ENCODE peak calls at places on chromosomes 16 and 17, in six cellular contexts. O is mesothelial cell of epicardium, Q is AG10803, I is cardiac muscle cell, R is fibroblast of the aortic adventitia, K is dorsolateral prefrontal cortex. L is an unnamed sample.

GRCh38 chr17:17877548-17878358 is 41.0 kb upstream of the SREBF1 start:
- DNase-seq in R (peak), O (peak), Q (peak), K (peak), I (peak), L (no peak)

GRCh38 chr17:79949646-79950292 is 85.9 kb downstream of the TBC1D16 start:
- DNase-seq in Q (no peak), K (peak), R (no peak), O (no peak), I (no peak), L (no peak)

GRCh38 chr16:73846292-73846849 is 450.2 kb upstream of the PSMD7 start:
- DNase-seq in O (no peak), Q (no peak), K (no peak), I (no peak), R (no peak), L (no peak)

GRCh38 chr16:11038777-11039176 is 94.4 kb downstream of the CLEC16A start:
- DNase-seq in O (no peak), Q (no peak), I (no peak), R (no peak), K (no peak), L (no peak)

GRCh38 chr17:39769974-39770587 is 32.3 kb downstream of the GRB7 start:
- DNase-seq in I (no peak), O (no peak), R (peak), K (no peak), Q (no peak), L (no peak)

GRCh38 chr17:550776-551175 is 163.9 kb downstream of the VPS53 start:
- DNase-seq in Q (peak), K (no peak), I (no peak), R (peak), O (no peak), L (no peak)

GRCh38 chr16:3147757-3148104 is 12.9 kb downstream of the ZNF213 start:
- DNase-seq in O (no peak), R (no peak), K (no peak), I (no peak), Q (no peak), L (no peak)

GRCh38 chr17:28901866-28902818 is 737 bp downstream of the DHRS13 start:
- DNase-seq in R (no peak), Q (peak), I (peak), K (no peak), O (peak), L (no peak)

GRCh38 chr17:9270921-9271320 is 249.6 kb downstream of the NTN1 start:
- DNase-seq in K (no peak), O (no peak), R (no peak), I (no peak), Q (no peak), L (no peak)

GRCh38 chr16:85640606-85641005 is 27.5 kb downstream of the GSE1 start:
- DNase-seq in R (no peak), K (no peak), O (no peak), Q (no peak), I (no peak), L (no peak)

GRCh38 chr17:42212382-42212781 is 18.1 kb upstream of the GHDC start:
- DNase-seq in O (no peak), K (no peak), I (no peak), Q (peak), R (peak), L (no peak)

GRCh38 chr16:77788196-77789084 is at the start of gene VAT1L:
- DNase-seq in Q (peak), O (no peak), R (peak), K (peak), I (peak), L (no peak)

GRCh38 chr16:87178977-87179376 is 138.2 kb downstream of the C16orf95 start:
- DNase-seq in K (no peak), R (peak), O (no peak), Q (peak), I (peak), L (no peak)

GRCh38 chr17:20196314-20196713 is 187.2 kb downstream of the SPECC1 start:
- DNase-seq in K (no peak), Q (no peak), R (no peak), I (no peak), O (no peak), L (no peak)

GRCh38 chr17:56679148-56679766 is 85.8 kb downstream of the NOG start:
- DNase-seq in I (peak), R (peak), Q (peak), O (no peak), K (no peak), L (no peak)

GRCh38 chr17:64773836-64774761 is 112.0 kb upstream of the SMURF2 start:
- DNase-seq in R (peak), Q (peak), I (peak), O (no peak), K (no peak), L (no peak)
- TF ChIP-seq CTCF in R (peak), Q (peak), I (peak), O (no peak), K (peak), L (peak)

DNA sequence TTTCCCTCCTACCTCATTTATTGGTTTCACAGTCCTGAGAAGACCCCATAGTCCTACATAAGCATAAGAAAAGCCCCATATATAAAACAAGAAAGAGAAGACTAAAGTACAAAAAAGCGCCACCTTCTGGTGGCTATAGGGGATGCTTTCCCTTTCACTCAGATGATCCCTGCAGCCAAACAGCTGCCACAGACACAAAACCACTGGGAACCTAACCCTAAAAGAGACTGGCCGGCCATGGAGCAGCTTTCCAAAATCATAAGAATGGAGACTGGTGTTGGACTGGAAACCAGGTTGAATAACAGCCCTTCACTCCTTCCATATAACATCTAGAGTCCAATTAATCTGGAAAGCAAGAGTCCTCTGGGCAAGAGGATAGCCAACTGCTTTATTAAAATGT is 11.4 kb downstream of the DYNC1LI2 start:
- DNase-seq in I (peak), O (no peak), K (no peak), R (peak), Q (no peak), L (no peak)
- TF ChIP-seq CTCF in I (peak), O (peak), K (peak), R (peak), Q (peak), L (peak)

GRCh38 chr17:37574427-37574826 is 34.8 kb downstream of the SYNRG start:
- DNase-seq in O (no peak), R (no peak), K (no peak), Q (no peak), I (no peak), L (no peak)

GRCh38 chr17:37567137-37567927 is 41.9 kb downstream of the SYNRG start:
- DNase-seq in O (no peak), K (no peak), I (no peak), Q (no peak), R (no peak), L (no peak)

GRCh38 chr17:37568350-37569053 is 40.7 kb downstream of the SYNRG start:
- DNase-seq in R (no peak), I (no peak), O (no peak), K (no peak), Q (peak), L (no peak)

GRCh38 chr17:37571674-37572073 is 37.5 kb downstream of the SYNRG start:
- DNase-seq in R (peak), K (no peak), I (no peak), O (no peak), Q (no peak), L (no peak)

DNA sequence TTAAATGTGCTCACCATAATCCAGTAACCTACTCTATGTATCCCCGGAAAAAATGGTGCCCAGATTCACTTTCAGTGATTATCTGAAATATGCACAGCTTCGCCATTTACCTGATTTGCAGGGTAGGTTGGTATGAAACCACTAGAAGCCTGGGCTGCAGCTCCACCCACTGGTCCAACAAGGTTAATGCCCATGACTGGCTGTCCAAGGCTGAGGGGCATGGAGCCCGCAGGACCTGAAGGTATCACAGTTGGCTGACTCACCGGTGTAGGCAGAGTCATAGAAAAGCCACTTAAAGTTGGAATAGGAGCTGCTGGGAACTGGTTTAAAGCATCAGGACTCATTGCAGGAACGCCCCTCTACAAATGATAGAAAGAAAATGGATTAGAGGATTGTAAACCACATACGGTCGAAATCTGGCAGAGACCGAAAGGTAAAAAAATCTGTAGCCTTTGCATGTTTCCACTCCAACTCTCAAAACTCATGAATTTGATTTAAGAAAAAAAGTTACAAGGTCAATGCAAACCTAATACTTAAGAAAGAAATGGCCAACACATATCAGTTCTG is 38.6 kb downstream of the SYNRG start:
- DNase-seq in I (peak), R (peak), K (peak), Q (peak), O (peak), L (peak)
- TF ChIP-seq CTCF in I (peak), R (peak), K (no peak), Q (peak), O (no peak), L (peak)

GRCh38 chr16:77273-77806 is 685 bp upstream of the MPG start:
- DNase-seq in R (peak), I (peak), Q (peak), K (peak), O (no peak), L (peak)

GRCh38 chr16:74437-75318 is 2.2 kb upstream of the RHBDF1 start:
- DNase-seq in Q (no peak), I (no peak), O (no peak), R (no peak), K (no peak), L (no peak)

GRCh38 chr16:76535-77272 is 1.3 kb upstream of the MPG start:
- DNase-seq in R (peak), I (peak), O (no peak), K (peak), Q (peak), L (no peak)

GRCh38 chr16:74025-74424 is 1.6 kb upstream of the RHBDF1 start:
- DNase-seq in R (no peak), I (no peak), Q (no peak), O (no peak), K (no peak), L (no peak)

DNA sequence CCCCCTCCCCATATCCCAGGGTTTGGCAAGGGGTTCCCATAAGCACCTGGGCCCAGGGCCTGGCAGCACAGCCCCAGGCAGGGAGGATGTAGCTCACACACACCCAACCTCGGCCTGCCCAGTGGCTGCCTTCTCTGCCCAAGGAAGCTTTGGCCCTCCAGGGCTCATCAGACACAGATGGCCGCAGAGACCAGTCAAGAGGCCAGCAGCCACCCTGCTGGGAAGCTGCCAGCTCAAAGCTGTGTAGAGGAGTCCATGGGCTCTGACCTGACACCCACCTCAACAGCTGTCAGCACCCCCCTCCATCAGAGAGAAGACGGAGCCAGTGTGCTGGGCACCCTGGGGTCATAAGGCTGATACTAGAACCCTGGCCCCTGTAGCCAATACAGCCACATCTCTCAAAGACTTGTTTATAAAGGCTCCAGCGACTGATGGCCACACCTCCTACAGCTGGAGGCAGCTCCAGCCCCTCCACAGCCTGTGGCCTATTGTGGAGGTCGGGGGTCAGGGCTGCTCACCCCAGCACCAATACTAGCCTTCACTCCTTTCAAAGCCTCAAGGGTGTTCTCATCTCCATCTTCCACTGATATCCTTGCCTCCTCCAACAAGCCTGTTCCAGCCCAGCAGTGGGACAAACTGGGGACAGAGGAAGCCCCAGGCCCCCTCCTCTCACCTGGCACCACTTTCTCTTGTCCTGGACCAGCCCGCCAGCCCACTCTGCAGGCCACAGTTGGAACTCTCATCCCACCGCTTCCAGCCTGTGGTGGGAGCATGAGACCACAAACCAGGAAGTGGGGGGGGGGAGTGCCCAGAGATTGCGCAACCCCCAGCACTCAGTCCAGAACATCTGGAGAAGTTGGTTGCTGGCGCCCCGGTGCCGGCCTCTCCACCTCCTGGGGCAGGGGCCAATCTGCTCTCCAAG is 2.2 kb upstream of the MPG start:
- DNase-seq in K (no peak), I (peak), R (peak), Q (peak), O (no peak), L (no peak)
- TF ChIP-seq CTCF in K (no peak), I (peak), R (peak), Q (peak), O (no peak), L (no peak)

GRCh38 chr17:76472726-76473125 is 5.3 kb downstream of the AANAT start:
- DNase-seq in K (no peak), R (no peak), I (no peak), Q (no peak), O (no peak), L (no peak)

GRCh38 chr17:76472258-76472645 is 4.8 kb downstream of the AANAT start:
- DNase-seq in O (no peak), Q (no peak), R (no peak), K (no peak), I (no peak), L (no peak)

GRCh38 chr17:76474238-76474637 is 6.8 kb downstream of the AANAT start:
- DNase-seq in K (no peak), O (no peak), R (no peak), I (no peak), Q (no peak), L (no peak)

GRCh38 chr17:76474894-76475293 is 7.5 kb downstream of the AANAT start:
- DNase-seq in R (no peak), O (no peak), I (no peak), Q (no peak), K (no peak), L (no peak)

GRCh38 chr17:76473541-76473985 is 6.2 kb downstream of the AANAT start:
- DNase-seq in R (no peak), Q (no peak), I (no peak), K (peak), O (no peak), L (no peak)
- TF ChIP-seq CTCF in R (peak), Q (peak), I (peak), K (no peak), O (no peak), L (peak)